ENCODE peak calls at places on chromosome 17, in four cellular contexts. E is lower leg skin, O is uterus, R is right lobe of liver. Y is an unnamed sample.

GRCh38 chr17:652310-652709 is 62.3 kb downstream of the VPS53 start:
- DNase-seq in E (peak), R (no peak), O (peak), Y (no peak)

GRCh38 chr17:37299257-37299985 is 76.4 kb upstream of the C17orf78 start:
- DNase-seq in E (no peak), O (no peak), R (no peak), Y (no peak)

GRCh38 chr17:43079578-43080302 is 45.4 kb downstream of the BRCA1 start:
- DNase-seq in O (no peak), E (no peak), R (no peak), Y (no peak)

GRCh38 chr17:72465191-72466024 is 344.6 kb downstream of the SOX9 start:
- DNase-seq in O (no peak), R (no peak), E (peak), Y (peak)

GRCh38 chr17:5587431-5588032 is 3.2 kb upstream of the NLRP1 start:
- DNase-seq in E (no peak), R (no peak), O (no peak), Y (peak)

GRCh38 chr17:70622382-70623260 is 453.3 kb downstream of the KCNJ2 start:
- DNase-seq in O (no peak), R (no peak), E (no peak), Y (peak)

GRCh38 chr17:67633751-67634191 is 84.0 kb upstream of the NOL11 start:
- DNase-seq in O (no peak), R (peak), E (no peak), Y (no peak)

GRCh38 chr17:43411369-43411677 is 12.5 kb downstream of the ARL4D start:
- DNase-seq in R (no peak), E (no peak), O (no peak), Y (no peak)

GRCh38 chr17:79046501-79047280 is 22.7 kb downstream of the C1QTNF1 start:
- DNase-seq in R (no peak), E (no peak), O (peak), Y (no peak)

GRCh38 chr17:10513284-10514067 is 4.9 kb downstream of the MYH1 start:
- DNase-seq in E (no peak), O (no peak), R (no peak), Y (no peak)

GRCh38 chr17:81049973-81050551 is 15.1 kb downstream of the BAIAP2 start:
- DNase-seq in O (no peak), R (peak), E (no peak), Y (peak)

GRCh38 chr17:37162800-37163199 is 213.0 kb upstream of the C17orf78 start:
- DNase-seq in O (no peak), E (no peak), R (no peak), Y (no peak)

GRCh38 chr17:9408381-9408780 is 167.2 kb downstream of the STX8 start:
- DNase-seq in R (no peak), E (no peak), O (no peak), Y (no peak)

GRCh38 chr17:38572665-38573365 is 32.9 kb downstream of the SRCIN1 start:
- DNase-seq in R (no peak), O (no peak), E (no peak), Y (no peak)

GRCh38 chr17:31425646-31426045 is 34.2 kb downstream of the RAB11FIP4 start:
- DNase-seq in O (no peak), E (no peak), R (no peak), Y (no peak)

GRCh38 chr17:82310877-82311276 is 6.5 kb downstream of the CD7 start:
- DNase-seq in E (no peak), R (no peak), O (no peak), Y (no peak)

GRCh38 chr17:57106107-57106835 is 21.2 kb downstream of the AKAP1 start:
- DNase-seq in R (peak), E (no peak), O (no peak), Y (no peak)

GRCh38 chr17:41678907-41679739 is 9.6 kb upstream of the EIF1 start:
- DNase-seq in E (no peak), O (no peak), R (no peak), Y (no peak)

GRCh38 chr17:69637399-69638165 is 223.1 kb downstream of the MAP2K6 start:
- DNase-seq in R (no peak), E (no peak), O (no peak), Y (peak)

GRCh38 chr17:68961204-68961893 is 6.2 kb upstream of the ABCA8 start:
- DNase-seq in E (no peak), O (no peak), R (no peak), Y (no peak)

GRCh38 chr17:37826497-37827115 is 81.7 kb upstream of the HNF1B start:
- DNase-seq in E (peak), R (no peak), O (no peak), Y (no peak)

GRCh38 chr17:72850410-72850809 is 242.1 kb downstream of the SLC39A11 start:
- DNase-seq in E (no peak), R (no peak), O (no peak), Y (peak)

GRCh38 chr17:17073006-17073626 is 30.9 kb downstream of the MPRIP start:
- DNase-seq in R (no peak), E (peak), O (peak), Y (no peak)
- TF ChIP-seq POLR2A in R (no peak), E (no peak), O (no peak), Y (no peak)

GRCh38 chr17:75109047-75109406 is 742 bp upstream of the ARMC7 start:
- DNase-seq in R (no peak), E (no peak), O (no peak), Y (no peak)
- TF ChIP-seq POLR2A in R (no peak), E (no peak), O (no peak), Y (no peak)

GRCh38 chr17:39687546-39688474 is at the start of gene PGAP3:
- DNase-seq in O (peak), R (peak), E (peak), Y (peak)
- TF ChIP-seq POLR2A in O (peak), R (peak), E (no peak), Y (peak)

DNA sequence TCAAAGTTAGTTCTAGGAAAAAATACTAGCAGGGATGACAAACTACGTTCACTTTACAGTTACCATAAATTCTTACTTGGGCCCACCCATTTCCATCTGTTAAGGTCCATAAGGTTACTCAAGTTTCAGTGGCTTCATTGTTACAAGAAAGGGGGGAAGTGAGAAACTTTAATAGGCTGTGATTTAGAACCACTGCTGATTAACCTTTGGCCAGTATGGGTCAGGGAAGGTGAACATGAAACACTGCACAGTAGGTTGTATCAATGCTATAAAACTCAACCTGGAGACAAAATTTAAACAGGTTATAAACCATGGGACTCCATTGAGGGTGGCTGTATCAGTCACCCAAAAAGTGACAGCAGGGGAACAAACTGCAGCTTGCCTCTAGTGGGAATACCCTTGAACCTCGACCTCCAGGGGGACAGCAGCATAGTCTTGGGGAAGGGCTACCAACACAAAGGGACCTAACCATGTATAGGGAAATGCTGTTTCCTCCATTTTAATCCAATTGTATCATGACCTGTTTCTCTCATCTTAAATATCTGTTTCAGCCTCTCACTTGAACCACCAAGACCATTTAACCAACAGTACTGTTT is 10.4 kb downstream of the PTRH2 start:
- DNase-seq in R (no peak), O (no peak), E (no peak), Y (no peak)
- TF ChIP-seq POLR2A in R (no peak), O (no peak), E (no peak), Y (no peak)